ENCODE peak calls at places on chromosomes 13 and 19, in four cellular contexts. D, J, M and I are unnamed samples.

GRCh38 chr19:49677232-49677881 is at the start of gene PRMT1:
- DNase-seq in D (no peak), J (peak), M (no peak), I (peak)

GRCh38 chr13:46983881-46984280 is 87.0 kb upstream of the HTR2A start:
- DNase-seq in D (no peak), J (peak), M (no peak), I (no peak)

GRCh38 chr13:28658539-28658795 is 463 bp upstream of the POMP start:
- DNase-seq in D (no peak), J (no peak), M (no peak), I (peak)

GRCh38 chr19:19823916-19824315 is 2.4 kb upstream of the ZNF506 start:
- DNase-seq in D (no peak), J (no peak), M (no peak), I (no peak)

GRCh38 chr19:39325778-39326680 is 5.4 kb upstream of the LRFN1 start:
- DNase-seq in D (no peak), J (peak), M (no peak), I (no peak)

GRCh38 chr19:51830263-51830662 is 35.3 kb downstream of the FPR3 start:
- DNase-seq in D (no peak), J (peak), M (no peak), I (no peak)

GRCh38 chr19:12864721-12865715 is 16.2 kb downstream of the DNASE2 start:
- DNase-seq in D (no peak), J (no peak), M (no peak), I (no peak)

GRCh38 chr13:29081036-29081435 is 260.9 kb downstream of the MTUS2 start:
- DNase-seq in D (no peak), J (no peak), M (no peak), I (no peak)

GRCh38 chr13:98451676-98452105 is 125.2 kb downstream of the STK24 start:
- DNase-seq in D (no peak), J (no peak), M (no peak), I (peak)

GRCh38 chr19:1279261-1279660 is 3.9 kb downstream of the FAM174C start:
- DNase-seq in D (no peak), J (no peak), M (no peak), I (no peak)

GRCh38 chr19:38224014-38224862 is at the start of gene DPF1:
- DNase-seq in D (no peak), J (peak), M (no peak), I (peak)

GRCh38 chr13:77733674-77734073 is 36.2 kb downstream of the SLAIN1 start:
- DNase-seq in D (no peak), J (no peak), M (no peak), I (no peak)

GRCh38 chr19:55704494-55705245 is 29.6 kb downstream of the EPN1 start:
- DNase-seq in D (no peak), J (no peak), M (no peak), I (no peak)

GRCh38 chr19:52993342-52994178 is 20.2 kb upstream of the ERVV-1 start:
- DNase-seq in D (peak), J (peak), M (no peak), I (peak)

GRCh38 chr19:5260381-5260967 is 80.1 kb downstream of the PTPRS start:
- DNase-seq in D (no peak), J (no peak), M (no peak), I (no peak)

GRCh38 chr19:55472463-55472862 is 4.0 kb upstream of the ZNF628 start:
- DNase-seq in D (no peak), J (peak), M (no peak), I (peak)

GRCh38 chr19:19452241-19453128 is 47.0 kb downstream of the GATAD2A start:
- DNase-seq in D (no peak), J (no peak), M (no peak), I (no peak)

GRCh38 chr19:1259873-1260748 is 9.0 kb upstream of the CIRBP start:
- DNase-seq in D (no peak), J (no peak), M (no peak), I (no peak)

GRCh38 chr19:37654118-37654517 is 1.1 kb downstream of the ZFP30 start:
- DNase-seq in D (no peak), J (no peak), M (no peak), I (peak)

GRCh38 chr19:1125601-1126533 is 22.1 kb downstream of the GPX4 start:
- DNase-seq in D (no peak), J (peak), M (no peak), I (no peak)

GRCh38 chr19:15469513-15470297 is 5.4 kb upstream of the RASAL3 start:
- DNase-seq in D (no peak), J (no peak), M (no peak), I (peak)

GRCh38 chr13:45196622-45197021 is 4.2 kb downstream of the KCTD4 start:
- DNase-seq in D (no peak), J (peak), M (no peak), I (peak)

GRCh38 chr19:2823646-2824045 is 4.0 kb downstream of the ZNF554 start:
- DNase-seq in D (no peak), J (no peak), M (no peak), I (no peak)

GRCh38 chr13:110653271-110653670 is 37.9 kb downstream of the NAXD start:
- DNase-seq in D (no peak), J (no peak), M (no peak), I (no peak)

GRCh38 chr19:30757836-30758617 is 385.8 kb downstream of the ZNF536 start:
- DNase-seq in D (peak), J (no peak), M (no peak), I (no peak)

GRCh38 chr19:55441692-55442321 is 1.3 kb downstream of the SHISA7 start:
- DNase-seq in D (no peak), J (no peak), M (no peak), I (no peak)

GRCh38 chr13:19601749-19602725 is 31.4 kb upstream of the MPHOSPH8 start:
- DNase-seq in D (no peak), J (peak), M (no peak), I (peak)

GRCh38 chr13:79749985-79750551 is 269.1 kb downstream of the NDFIP2 start:
- DNase-seq in D (peak), J (peak), M (no peak), I (peak)

GRCh38 chr13:107480130-107480529 is 735.2 kb downstream of the LIG4 start:
- DNase-seq in D (no peak), J (no peak), M (no peak), I (no peak)

GRCh38 chr19:12840091-12841079 is 2.1 kb downstream of the MAST1 start:
- DNase-seq in D (peak), J (peak), M (no peak), I (peak)

GRCh38 chr13:108269601-108270328 is at the start of gene TNFSF13B:
- DNase-seq in D (no peak), J (no peak), M (no peak), I (peak)